ENCODE peak calls at places on chromosomes 5 and 9, in nine cellular contexts. M is tibial artery; J is pancreas; F is left lung; L is HepG2; U is brain microvascular endothelial cell; A is CD8-positive, alpha-beta T cell; P is MM.1S; B is stomach. E is an unnamed sample.
A peak's percentile ranks its signal among the peaks of the same experiment; 100 is the strongest.

GRCh38 chr9:109499631-109500120 is 1.6 kb upstream of the PTPN3 start:
- DNase-seq in U (no peak), P (no peak), B (peak; percentile 73), J (peak; percentile 90), M (peak; percentile 82), L (peak; percentile 45), F (peak; percentile 60), A (no peak), E (no peak)

GRCh38 chr5:74424162-74424868 is 216.2 kb downstream of the ENC1 start:
- DNase-seq in B (no peak), L (peak; percentile 75), P (no peak), F (no peak), M (no peak), J (no peak), U (no peak), A (no peak), E (no peak)

GRCh38 chr9:89060790-89061189 is 69.5 kb downstream of the S1PR3 start:
- DNase-seq in B (no peak), M (no peak), P (no peak), F (no peak), A (no peak), U (no peak), L (no peak), J (no peak), E (no peak)

GRCh38 chr9:98807811-98808195 is 333 bp downstream of the GALNT12 start:
- DNase-seq in F (no peak), P (no peak), M (no peak), A (peak; percentile 28), U (no peak), J (no peak), B (no peak), L (no peak), E (no peak)

GRCh38 chr5:73954381-73954780 is 328.4 kb downstream of the ARHGEF28 start:
- DNase-seq in L (no peak), M (no peak), F (no peak), U (no peak), A (no peak), B (no peak), P (no peak), J (no peak), E (no peak)

GRCh38 chr9:135514342-135515082 is 6.7 kb upstream of the LCN1 start:
- DNase-seq in M (peak; percentile 38), U (no peak), A (no peak), L (no peak), J (no peak), P (no peak), F (no peak), B (peak; percentile 2), E (no peak)

GRCh38 chr5:55393501-55394175 is 85.8 kb downstream of the MTREX start:
- DNase-seq in F (no peak), U (no peak), M (no peak), L (no peak), A (no peak), P (no peak), B (no peak), J (no peak), E (no peak)

GRCh38 chr5:82107277-82107676 is 135.5 kb downstream of the ATG10 start:
- DNase-seq in A (no peak), P (peak; percentile 29), F (no peak), J (no peak), B (no peak), L (no peak), M (no peak), U (no peak), E (no peak)

GRCh38 chr9:93479726-93480125 is 26.3 kb upstream of the FAM120AOS start:
- DNase-seq in P (no peak), F (no peak), B (no peak), M (no peak), U (no peak), J (no peak), A (no peak), L (no peak), E (no peak)

GRCh38 chr5:107553063-107553676 is 117.6 kb downstream of the EFNA5 start:
- DNase-seq in U (peak; percentile 72), P (no peak), F (no peak), J (no peak), B (no peak), A (no peak), L (no peak), M (no peak), E (no peak)

GRCh38 chr9:134182554-134183219 is 18.3 kb upstream of the RNU6ATAC start:
- DNase-seq in B (no peak), M (peak; percentile 23), L (no peak), P (no peak), U (no peak), F (peak; percentile 5), A (peak; percentile 3), J (no peak), E (no peak)

GRCh38 chr5:143582869-143583268 is 179.4 kb upstream of the NR3C1 start:
- DNase-seq in F (no peak), A (no peak), U (no peak), P (peak; percentile 87), B (no peak), M (no peak), L (no peak), J (no peak), E (no peak)

DNA sequence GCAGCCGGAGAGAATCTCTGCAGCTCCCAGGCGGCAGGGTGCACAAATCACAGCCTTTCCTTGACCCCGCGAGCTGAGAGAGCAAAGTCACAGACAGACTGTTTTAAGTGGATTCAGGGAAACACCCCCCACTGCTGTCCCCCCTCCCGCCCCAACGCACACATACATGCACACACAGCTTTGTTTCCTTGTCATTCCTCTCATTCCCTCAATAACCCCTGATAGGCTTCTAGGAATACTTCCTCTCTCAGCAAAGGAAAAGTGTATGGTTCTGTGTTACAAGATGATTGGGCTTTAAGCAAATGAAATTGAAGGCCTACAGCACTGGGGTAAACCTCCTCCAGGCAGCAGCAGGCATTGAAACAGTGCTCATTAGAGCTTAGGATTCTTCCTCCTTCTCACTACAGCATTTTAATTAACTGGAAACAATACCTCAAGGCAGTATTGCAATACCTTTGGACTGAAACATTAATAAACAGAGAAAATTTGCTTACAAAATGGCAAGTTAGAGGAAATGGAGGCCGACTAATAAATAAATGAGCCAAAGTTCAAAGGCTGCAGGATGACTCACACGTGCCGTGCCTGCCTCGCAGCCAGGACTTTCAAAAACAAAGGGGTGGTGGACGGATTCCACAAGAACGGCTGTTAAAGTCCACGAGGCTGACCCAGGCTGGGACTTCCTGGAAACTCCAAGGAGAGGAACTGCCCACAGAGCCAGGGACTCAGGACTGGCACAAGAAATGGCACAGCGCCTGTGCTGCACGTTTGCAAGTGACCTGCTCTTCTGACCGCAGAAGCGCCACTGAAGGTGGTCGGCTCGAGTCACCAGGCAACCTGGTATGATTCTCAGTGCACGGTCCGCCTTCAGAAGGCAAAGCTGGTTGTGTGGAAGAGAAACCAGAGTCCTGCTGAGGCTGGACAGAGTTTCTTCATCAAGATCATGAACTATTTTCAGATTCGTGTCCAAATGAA is 236.2 kb downstream of the SYK start:
- DNase-seq in M (peak; percentile 82), U (peak; percentile 77), P (no peak), A (no peak), L (peak; percentile 91), F (peak; percentile 73), J (peak; percentile 68), B (peak; percentile 88), E (peak; percentile 62)
- H3K4me3 ChIP-seq in M (no peak overlapping the region), U (no peak overlapping the region), P (no peak overlapping the region), A (no peak overlapping the region), L (peak overlapping the region; percentile 60), F (no peak overlapping the region), J (no peak overlapping the region), B (peak overlapping the region; percentile 14), E (no peak overlapping the region)

GRCh38 chr5:88687253-88687955 is 195.6 kb downstream of the MEF2C start:
- DNase-seq in U (no peak), L (no peak), M (no peak), J (no peak), P (no peak), B (no peak), F (no peak), A (no peak), E (no peak)
- H3K27me3 ChIP-seq in U (peaks cover 94% of the 10 kb centered on the region), L (peaks cover 4% of the 10 kb centered on the region), M (peaks cover 4% of the 10 kb centered on the region), J (peaks cover 20% of the 10 kb centered on the region), P (no peaks in the 10 kb centered on the region), B (peaks cover 100% of the 10 kb centered on the region), F (peaks cover 99% of the 10 kb centered on the region), A (peaks cover 79% of the 10 kb centered on the region), E (peaks cover 72% of the 10 kb centered on the region)

GRCh38 chr5:33316773-33317172 is 124.0 kb upstream of the TARS1 start:
- DNase-seq in M (no peak), B (no peak), L (no peak), F (no peak), J (no peak), P (no peak), U (no peak), A (no peak), E (no peak)

GRCh38 chr5:33319841-33320240 is 120.9 kb upstream of the TARS1 start:
- DNase-seq in P (no peak), B (no peak), A (no peak), J (no peak), U (no peak), M (no peak), L (no peak), F (no peak), E (no peak)

GRCh38 chr5:33321026-33321425 is 119.7 kb upstream of the TARS1 start:
- DNase-seq in F (no peak), A (no peak), B (no peak), U (peak; percentile 96), J (no peak), L (no peak), P (no peak), M (peak; percentile 67), E (peak; percentile 96)

GRCh38 chr5:33317271-33317670 is 123.5 kb upstream of the TARS1 start:
- DNase-seq in U (no peak), F (no peak), P (no peak), J (no peak), M (no peak), L (no peak), B (no peak), A (no peak), E (no peak)

DNA sequence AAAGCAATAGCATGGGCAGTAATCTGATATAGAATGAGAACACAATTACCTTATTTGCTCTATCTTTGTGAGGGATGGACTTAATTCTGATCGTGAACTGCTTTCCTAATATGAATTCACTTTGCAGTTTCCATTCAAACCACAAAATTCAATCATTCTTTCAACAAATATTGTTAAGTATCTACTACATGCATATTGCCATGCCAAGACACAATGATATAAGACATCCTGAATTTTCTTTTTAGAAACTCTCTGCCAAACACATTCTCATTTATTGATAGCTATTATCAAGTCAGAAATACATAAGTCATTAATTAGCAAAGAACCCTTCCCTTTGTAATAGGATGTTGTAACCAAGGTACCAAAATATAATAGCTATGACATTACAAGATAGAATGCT is 121.6 kb upstream of the TARS1 start:
- DNase-seq in P (no peak), J (no peak), F (no peak), M (no peak), L (no peak), A (no peak), U (no peak), B (no peak), E (no peak)
- TF ChIP-seq CTCF in P (no peak), J (no peak), F (no peak), M (no peak), L (no peak), A (no peak), U (no peak), B (no peak), E (no peak)

DNA sequence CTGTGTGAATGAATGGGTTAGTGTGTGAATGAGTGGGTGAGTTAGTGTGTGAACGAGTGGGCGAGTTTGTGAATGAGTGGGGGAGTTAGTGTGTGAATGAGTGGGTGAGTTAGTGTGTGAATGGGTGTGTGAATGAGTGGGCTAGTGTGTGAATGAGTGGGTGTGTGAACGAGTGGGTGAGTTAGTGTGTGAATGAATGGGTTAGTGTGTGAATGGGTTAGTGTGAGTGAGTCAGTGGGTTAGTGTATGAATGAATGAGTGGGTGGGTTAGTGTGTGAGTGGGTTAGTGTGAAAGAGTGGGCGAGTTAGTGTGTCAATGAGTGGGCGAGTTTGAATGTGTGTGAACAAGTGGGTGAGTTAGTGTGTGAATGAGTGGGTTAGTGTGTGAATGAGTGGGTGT is 35.5 kb downstream of the NKD2 start:
- DNase-seq in J (no peak), M (no peak), F (no peak), L (no peak), P (no peak), U (no peak), B (no peak), A (no peak), E (no peak)
- H3K4me3 ChIP-seq in J (no peak overlapping the region), M (no peak overlapping the region), F (no peak overlapping the region), L (no peak overlapping the region), P (no peak overlapping the region), U (no peak overlapping the region), B (no peak overlapping the region), A (no peak overlapping the region), E (no peak overlapping the region)

E was measured in BJ.